ENCODE peak calls at places on chromosomes 13 and 19, in nine cellular contexts. V, X, L, N, U, B, H, E and W are unnamed samples.

GRCh38 chr19:12833747-12834417 is 497 bp downstream of the RTBDN start:
- DNase-seq in V (no peak), X (no peak), L (no peak), N (no peak), U (peak), B (no peak), H (no peak), E (no peak), W (no peak)

GRCh38 chr19:18415177-18415867 is 3.9 kb upstream of the SSBP4 start:
- DNase-seq in V (peak), X (no peak), L (peak), N (no peak), U (no peak), B (no peak), H (peak), E (no peak), W (no peak)

GRCh38 chr19:55490478-55491436 is 2.5 kb downstream of the SSC5D start:
- DNase-seq in V (no peak), X (no peak), L (no peak), N (no peak), U (no peak), B (no peak), H (peak), E (no peak), W (no peak)

GRCh38 chr13:105971720-105972119 is 563.7 kb downstream of the EFNB2 start:
- DNase-seq in V (no peak), X (no peak), L (no peak), N (no peak), U (no peak), B (no peak), H (no peak), E (no peak), W (no peak)

GRCh38 chr19:34120846-34121639 is 51.3 kb upstream of the LSM14A start:
- DNase-seq in V (no peak), X (no peak), L (peak), N (peak), U (peak), B (no peak), H (no peak), E (no peak), W (no peak)

GRCh38 chr19:4337906-4338440 is 654 bp downstream of the STAP2 start:
- DNase-seq in V (no peak), X (no peak), L (no peak), N (no peak), U (no peak), B (no peak), H (no peak), E (no peak), W (no peak)

GRCh38 chr19:31568724-31569123 is 219.5 kb upstream of the TSHZ3 start:
- DNase-seq in V (no peak), X (no peak), L (no peak), N (no peak), U (no peak), B (no peak), H (no peak), E (no peak), W (no peak)

GRCh38 chr13:112715715-112716460 is 26.1 kb downstream of the ATP11A start:
- DNase-seq in V (no peak), X (no peak), L (no peak), N (no peak), U (no peak), B (no peak), H (no peak), E (no peak), W (no peak)

GRCh38 chr19:45952691-45953505 is 20.8 kb downstream of the NOVA2 start:
- DNase-seq in V (no peak), X (no peak), L (peak), N (no peak), U (no peak), B (peak), H (peak), E (no peak), W (peak)

GRCh38 chr13:46295531-46296464 is 84.1 kb downstream of the LRRC63 start:
- DNase-seq in V (peak), X (no peak), L (peak), N (peak), U (peak), B (peak), H (no peak), E (peak), W (no peak)

GRCh38 chr19:11421607-11422098 is 2.5 kb upstream of the RGL3 start:
- DNase-seq in V (peak), X (no peak), L (no peak), N (no peak), U (peak), B (peak), H (no peak), E (no peak), W (no peak)

GRCh38 chr13:112638919-112639318 is 50.9 kb upstream of the ATP11A start:
- DNase-seq in V (peak), X (no peak), L (no peak), N (no peak), U (no peak), B (no peak), H (no peak), E (no peak), W (no peak)

GRCh38 chr13:33202644-33203169 is 82.8 kb downstream of the STARD13 start:
- DNase-seq in V (no peak), X (no peak), L (no peak), N (no peak), U (peak), B (no peak), H (no peak), E (no peak), W (no peak)

GRCh38 chr19:18677156-18677555 is 6.3 kb upstream of the CRTC1 start:
- DNase-seq in V (no peak), X (no peak), L (no peak), N (no peak), U (no peak), B (no peak), H (no peak), E (no peak), W (no peak)

GRCh38 chr19:6528544-6529121 is 2.2 kb upstream of the TNFSF9 start:
- DNase-seq in V (peak), X (no peak), L (no peak), N (no peak), U (peak), B (no peak), H (no peak), E (no peak), W (peak)

GRCh38 chr13:27425918-27426630 is 1.7 kb downstream of the GTF3A start:
- DNase-seq in V (peak), X (peak), L (peak), N (peak), U (peak), B (peak), H (peak), E (peak), W (no peak)

GRCh38 chr13:114285166-114285808 is 3.9 kb downstream of the UPF3A start:
- DNase-seq in V (no peak), X (no peak), L (no peak), N (no peak), U (no peak), B (no peak), H (no peak), E (no peak), W (no peak)

GRCh38 chr19:38317104-38317612 is 1.4 kb upstream of the YIF1B start:
- DNase-seq in V (no peak), X (no peak), L (no peak), N (no peak), U (no peak), B (no peak), H (no peak), E (no peak), W (no peak)

GRCh38 chr13:40562975-40563349 is 103.5 kb downstream of the FOXO1 start:
- DNase-seq in V (peak), X (no peak), L (no peak), N (no peak), U (no peak), B (no peak), H (no peak), E (no peak), W (no peak)

GRCh38 chr19:46748325-46749109 is 2.3 kb upstream of the STRN4 start:
- DNase-seq in V (peak), X (no peak), L (peak), N (peak), U (peak), B (peak), H (no peak), E (no peak), W (no peak)

GRCh38 chr13:32660227-32660626 is 74.0 kb downstream of the PDS5B start:
- DNase-seq in V (no peak), X (no peak), L (no peak), N (no peak), U (no peak), B (peak), H (no peak), E (no peak), W (no peak)

GRCh38 chr13:78497702-78498319 is 105.5 kb downstream of the POU4F1 start:
- DNase-seq in V (no peak), X (no peak), L (no peak), N (no peak), U (no peak), B (no peak), H (no peak), E (no peak), W (no peak)

DNA sequence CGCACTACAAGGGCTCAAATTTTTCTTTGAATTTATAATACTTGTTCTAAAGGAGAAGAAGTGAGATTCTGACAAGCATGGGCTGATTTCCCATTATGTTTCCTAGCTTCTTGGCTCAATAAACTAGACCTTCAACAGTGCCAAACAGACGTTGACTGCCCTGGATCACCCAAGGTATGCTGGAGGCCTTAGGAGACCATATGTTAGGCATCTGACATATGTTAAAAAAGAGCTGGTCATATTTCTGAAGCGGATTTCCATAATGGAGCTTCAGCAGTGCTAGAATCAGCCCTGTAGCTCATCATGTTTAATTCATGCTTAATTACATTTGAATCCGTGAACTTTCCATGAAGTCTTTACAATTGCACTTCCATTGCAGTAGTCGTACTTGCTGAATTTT is 653.4 kb downstream of the DIAPH3 start:
- DNase-seq in V (no peak), X (no peak), L (no peak), N (no peak), U (no peak), B (no peak), H (no peak), E (no peak), W (no peak)
- H3K27ac ChIP-seq in V (no peak), X (no peak), L (no peak), N (no peak), U (no peak), B (no peak), H (no peak), E (no peak), W (no peak)

GRCh38 chr19:16896913-16897571 is 8.2 kb downstream of the F2RL3 start:
- DNase-seq in V (peak), X (peak), L (peak), N (peak), U (peak), B (peak), H (peak), E (peak), W (peak)
- H3K27ac ChIP-seq in V (peak), X (peak), L (no peak), N (no peak), U (no peak), B (peak), H (peak), E (peak), W (no peak)

DNA sequence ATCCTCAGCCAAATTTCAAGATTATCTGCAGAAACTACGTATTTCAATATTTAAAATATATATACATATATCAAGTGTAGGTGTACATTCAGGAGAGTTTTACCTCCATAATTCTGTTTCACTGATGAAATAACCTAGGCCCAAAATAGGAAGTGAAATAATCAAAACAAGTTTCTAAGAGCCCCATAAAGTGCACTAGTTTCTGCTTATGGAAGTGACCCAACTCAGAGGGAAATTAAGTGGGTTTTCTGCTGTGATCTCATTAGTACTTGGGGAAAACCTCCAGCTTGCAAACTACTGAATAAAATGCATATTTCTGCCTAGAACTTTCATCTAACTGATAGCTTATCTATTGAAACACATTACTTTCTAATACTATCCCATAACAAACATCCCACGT is 45.4 kb upstream of the MIR17HG start:
- DNase-seq in V (no peak), X (no peak), L (no peak), N (no peak), U (peak), B (no peak), H (no peak), E (no peak), W (no peak)
- H3K27ac ChIP-seq in V (no peak), X (no peak), L (no peak), N (no peak), U (no peak), B (no peak), H (no peak), E (no peak), W (no peak)

GRCh38 chr13:110297771-110298170 is 9.2 kb downstream of the COL4A1 start:
- DNase-seq in V (no peak), X (no peak), L (no peak), N (no peak), U (no peak), B (no peak), H (no peak), E (no peak), W (no peak)
- H3K27ac ChIP-seq in V (peak), X (peak), L (no peak), N (no peak), U (no peak), B (no peak), H (peak), E (peak), W (no peak)